ENCODE peak calls at places on chromosomes 7 and 10, in four cellular contexts. E is endodermal cell, R is brain microvascular endothelial cell, P is GM20000. K is an unnamed sample.

GRCh38 chr10:87038786-87039185 is 18.7 kb downstream of the FAM25A start:
- DNase-seq in P (no peak), E (no peak), R (no peak), K (no peak)

GRCh38 chr7:35691827-35692307 is 3.1 kb downstream of the HERPUD2 start:
- DNase-seq in P (peak; percentile 67), R (no peak), E (no peak), K (no peak)

GRCh38 chr10:34854147-34854601 is 39.1 kb upstream of the PARD3 start:
- DNase-seq in E (no peak), P (no peak), R (peak; percentile 43), K (no peak)

GRCh38 chr10:110989016-110989415 is 69.6 kb downstream of the SHOC2 start:
- DNase-seq in P (no peak), E (no peak), R (no peak), K (no peak)

GRCh38 chr10:43409385-43410109 is 561 bp upstream of the HNRNPF start:
- DNase-seq in P (no peak), E (no peak), R (peak; percentile 22), K (no peak)

GRCh38 chr7:16668978-16669377 is 23.0 kb downstream of the BZW2 start:
- DNase-seq in P (no peak), R (no peak), E (no peak), K (no peak)

GRCh38 chr7:69751026-69751425 is 152.8 kb downstream of the AUTS2 start:
- DNase-seq in R (no peak), P (no peak), E (no peak), K (no peak)

GRCh38 chr7:155953501-155953778 is 141.2 kb upstream of the SHH start:
- DNase-seq in E (peak; percentile 3), R (no peak), P (no peak), K (no peak)

GRCh38 chr7:131724776-131725345 is 168.4 kb upstream of the PODXL start:
- DNase-seq in P (no peak), R (no peak), E (no peak), K (peak; percentile 71)

GRCh38 chr7:7399707-7400106 is 136.0 kb downstream of the COL28A1 start:
- DNase-seq in R (no peak), P (no peak), E (no peak), K (no peak)

GRCh38 chr7:141619745-141620144 is 68.5 kb downstream of the AGK start:
- DNase-seq in E (no peak), P (no peak), R (no peak), K (no peak)

GRCh38 chr7:138299046-138299445 is 161.0 kb upstream of the TRIM24 start:
- DNase-seq in E (no peak), R (no peak), P (no peak), K (no peak)

GRCh38 chr7:133978502-133979295 is 148.4 kb upstream of the LRGUK start:
- DNase-seq in E (no peak), R (no peak), P (no peak), K (no peak)

GRCh38 chr7:46291064-46291463 is 370.0 kb upstream of the IGFBP3 start:
- DNase-seq in P (peak; percentile 12), E (no peak), R (peak; percentile 47), K (no peak)

GRCh38 chr7:149882264-149883048 is 8.7 kb downstream of the ATP6V0E2 start:
- DNase-seq in R (no peak), P (no peak), E (peak; percentile 24), K (no peak)

GRCh38 chr10:113199459-113199858 is 249.4 kb downstream of the TCF7L2 start:
- DNase-seq in R (peak; percentile 55), P (no peak), E (no peak), K (no peak)

GRCh38 chr7:148318092-148318756 is 272.3 kb upstream of the C7orf33 start:
- DNase-seq in E (peak; percentile 97), P (no peak), R (no peak), K (no peak)

GRCh38 chr7:112510032-112510742 is 29.4 kb downstream of the LSMEM1 start:
- DNase-seq in E (peak; percentile 16), P (peak; percentile 25), R (peak; percentile 64), K (no peak)

GRCh38 chr7:112452102-112452888 is 2.0 kb downstream of the IFRD1 start:
- DNase-seq in R (peak; percentile 54), E (peak; percentile 73), P (peak; percentile 21), K (no peak)

GRCh38 chr7:155974186-155974897 is 162.1 kb upstream of the SHH start:
- DNase-seq in E (peak; percentile 26), P (no peak), R (no peak), K (peak; percentile 75)

GRCh38 chr7:42053834-42054233 is 183.2 kb downstream of the GLI3 start:
- DNase-seq in P (no peak), E (no peak), R (no peak), K (no peak)

GRCh38 chr7:47394751-47395252 is 187.1 kb downstream of the TNS3 start:
- DNase-seq in E (no peak), R (no peak), P (no peak), K (no peak)

GRCh38 chr7:79308176-79308575 is 145.3 kb downstream of the MAGI2 start:
- DNase-seq in R (no peak), P (no peak), E (peak; percentile 50), K (no peak)

GRCh38 chr7:143048827-143049226 is 3.3 kb upstream of the OR6V1 start:
- DNase-seq in R (no peak), E (no peak), P (no peak), K (no peak)

GRCh38 chr10:69665457-69666320 is 35.6 kb downstream of the FAM241B start:
- DNase-seq in R (no peak), P (no peak), E (no peak), K (no peak)

GRCh38 chr10:60314306-60314940 is 75.3 kb downstream of the ANK3 start:
- DNase-seq in P (no peak), R (peak; percentile 60), E (no peak), K (no peak)

GRCh38 chr10:70666960-70667798 is 5.1 kb upstream of the ADAMTS14 start:
- DNase-seq in P (no peak), R (no peak), E (no peak), K (no peak)

GRCh38 chr7:141072548-141073172 is 1.2 kb upstream of the TMEM178B start:
- DNase-seq in P (peak; percentile 26), R (peak; percentile 79), E (peak; percentile 79), K (no peak)

GRCh38 chr10:120475844-120476791 is 19.1 kb downstream of the PLPP4 start:
- DNase-seq in E (no peak), R (no peak), P (no peak), K (peak; percentile 49)

GRCh38 chr7:34155225-34155908 is 250.0 kb downstream of the BMPER start:
- DNase-seq in R (peak; percentile 82), E (no peak), P (no peak), K (no peak)

GRCh38 chr10:70889291-70889690 is 926 bp upstream of the PCBD1 start:
- DNase-seq in R (no peak), P (no peak), E (no peak), K (no peak)

GRCh38 chr7:135181929-135182678 is 11.6 kb upstream of the CYREN start:
- DNase-seq in R (no peak), E (no peak), P (no peak), K (no peak)

GRCh38 chr10:91758303-91759146 is 39.7 kb upstream of the TNKS2 start:
- DNase-seq in R (no peak), P (peak; percentile 48), E (no peak), K (no peak)

GRCh38 chr7:45890902-45891461 is 2.7 kb downstream of the IGFBP1 start:
- DNase-seq in E (no peak), P (peak; percentile 49), R (no peak), K (no peak)

GRCh38 chr7:18472161-18472483 is 23.4 kb upstream of the HDAC9 start:
- DNase-seq in E (no peak), P (no peak), R (no peak), K (no peak)

GRCh38 chr7:1663857-1664651 is 6.0 kb upstream of the ELFN1 start:
- DNase-seq in E (peak; percentile 80), R (no peak), P (no peak), K (no peak)

GRCh38 chr7:86950360-86950759 is 109.1 kb downstream of the ELAPOR2 start:
- DNase-seq in E (no peak), P (no peak), R (no peak), K (no peak)
- TF ChIP-seq CTCF in E (no peak), P (no peak), R (no peak), K (no peak)

GRCh38 chr10:100562806-100563293 is 27.1 kb downstream of the HIF1AN start:
- DNase-seq in E (peak; percentile 92), R (peak; percentile 23), P (peak; percentile 44), K (no peak)
- TF ChIP-seq CTCF in E (peak; percentile 79), R (peak; percentile 63), P (no peak), K (peak; percentile 25)

DNA sequence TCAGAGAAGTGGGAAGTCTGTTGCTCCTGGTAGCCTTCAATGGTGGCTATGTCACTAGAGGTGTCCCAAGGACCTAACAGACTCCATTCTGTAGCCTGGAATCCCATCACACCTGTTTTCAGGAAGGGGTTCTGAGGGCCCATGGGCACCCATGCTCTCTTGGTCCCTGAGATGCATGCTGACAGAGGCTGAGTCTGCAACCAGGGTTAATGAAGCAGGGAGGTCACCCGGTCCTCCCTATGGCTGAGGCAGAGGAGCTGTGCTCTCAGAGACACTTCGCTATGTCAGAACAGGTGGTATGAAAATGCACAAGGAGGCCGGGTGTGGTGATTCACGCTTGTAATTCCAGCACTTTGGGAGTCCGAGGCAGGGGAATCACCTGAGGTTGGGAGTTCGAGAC is 452.1 kb downstream of the TCERG1L start:
- DNase-seq in P (no peak), R (no peak), E (no peak), K (peak; percentile 67)
- TF ChIP-seq CTCF in P (no peak), R (no peak), E (no peak), K (no peak)

GRCh38 chr7:44348300-44348699 is 22.9 kb upstream of the CAMK2B start:
- DNase-seq in P (peak; percentile 45), E (peak; percentile 90), R (peak; percentile 49), K (no peak)
- TF ChIP-seq CTCF in P (no peak), E (peak; percentile 76), R (peak; percentile 83), K (peak; percentile 24)

GRCh38 chr7:84455788-84456187 is 261.2 kb upstream of the SEMA3A start:
- DNase-seq in E (no peak), R (no peak), P (no peak), K (no peak)

GRCh38 chr7:84450802-84451201 is 256.2 kb upstream of the SEMA3A start:
- DNase-seq in R (no peak), P (no peak), E (no peak), K (no peak)

GRCh38 chr7:84452618-84453017 is 258.0 kb upstream of the SEMA3A start:
- DNase-seq in E (no peak), R (no peak), P (no peak), K (no peak)

DNA sequence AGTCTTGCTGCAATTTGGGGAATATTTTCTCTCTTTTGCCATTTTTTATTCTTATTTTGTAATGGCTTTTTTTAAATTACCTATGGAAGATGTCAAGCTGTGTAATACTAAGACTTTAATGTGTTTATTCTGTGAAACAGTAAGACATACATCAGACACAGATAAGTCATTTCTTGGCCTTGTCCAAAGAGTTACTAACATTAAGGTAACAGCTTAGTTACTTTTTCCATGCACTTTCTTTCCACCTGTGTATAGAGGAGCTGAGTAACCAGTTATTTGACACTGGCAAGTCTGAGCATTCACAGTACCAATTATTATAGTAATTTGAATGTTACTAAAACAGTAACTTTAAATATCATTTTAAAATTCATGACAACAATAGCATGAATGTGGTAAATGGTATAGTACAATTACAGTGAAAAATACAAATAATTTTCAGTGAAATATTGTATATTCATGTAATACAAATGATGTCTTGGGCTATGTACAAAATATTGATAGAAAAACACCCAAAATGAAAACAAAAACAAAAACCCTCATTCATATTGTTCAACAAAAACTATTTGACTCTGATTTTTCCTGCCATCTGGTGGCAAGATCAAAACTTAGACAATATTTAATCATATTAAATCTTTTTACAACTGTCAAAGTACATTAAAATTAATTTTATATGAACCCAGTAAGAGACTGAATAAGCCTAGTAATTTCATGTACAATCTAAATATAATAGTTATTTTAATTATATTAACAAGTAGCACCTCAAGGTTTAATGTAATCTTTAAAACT is 259.8 kb upstream of the SEMA3A start:
- DNase-seq in R (no peak), E (no peak), P (no peak), K (no peak)
- TF ChIP-seq CTCF in R (no peak), E (no peak), P (no peak), K (peak; percentile 51)

K was measured in osteocyte.